ENCODE peak calls at places on chromosomes 6 and 20, in nine cellular contexts. M is progenitor cell of endocrine pancreas, R is glutamatergic neuron, U is GM06990, J is astrocyte of the spinal cord, G is tibial artery, V is GM13977, H is mammary epithelial cell, B is H1. I is an unnamed sample.

GRCh38 chr6:118813795-118814194 is 80.2 kb upstream of the ASF1A start:
- DNase-seq in M (no peak), R (no peak), U (no peak), J (peak), G (no peak), V (no peak), H (peak), B (no peak), I (no peak)

GRCh38 chr6:26131618-26132017 is 44.4 kb downstream of the HFE start:
- DNase-seq in M (no peak), R (no peak), U (no peak), J (no peak), G (no peak), V (no peak), H (no peak), B (no peak), I (no peak)

GRCh38 chr20:63163596-63164560 is 52.1 kb downstream of the YTHDF1 start:
- DNase-seq in M (no peak), R (peak), U (no peak), J (no peak), G (no peak), V (no peak), H (no peak), B (no peak), I (no peak)

GRCh38 chr6:16326971-16327776 is 88.8 kb downstream of the GMPR start:
- DNase-seq in M (no peak), R (no peak), U (no peak), J (no peak), G (no peak), V (no peak), H (no peak), B (no peak), I (no peak)

GRCh38 chr6:158211273-158212055 is 43.3 kb downstream of the GTF2H5 start:
- DNase-seq in M (no peak), R (no peak), U (no peak), J (peak), G (no peak), V (no peak), H (peak), B (no peak), I (no peak)

GRCh38 chr6:46410330-46410953 is 80.8 kb downstream of the RCAN2 start:
- DNase-seq in M (no peak), R (no peak), U (peak), J (peak), G (no peak), V (peak), H (peak), B (no peak), I (no peak)

GRCh38 chr20:44089987-44090674 is 96.9 kb downstream of the JPH2 start:
- DNase-seq in M (no peak), R (no peak), U (no peak), J (peak), G (no peak), V (peak), H (peak), B (no peak), I (no peak)

GRCh38 chr6:44076366-44077200 is 50.7 kb downstream of the MRPL14 start:
- DNase-seq in M (no peak), R (peak), U (no peak), J (no peak), G (peak), V (peak), H (no peak), B (no peak), I (no peak)

GRCh38 chr6:44304282-44305199 is 8.6 kb downstream of the AARS2 start:
- DNase-seq in M (no peak), R (peak), U (no peak), J (peak), G (peak), V (peak), H (peak), B (no peak), I (no peak)

GRCh38 chr20:49395659-49396058 is 86.8 kb downstream of the KCNB1 start:
- DNase-seq in M (no peak), R (no peak), U (no peak), J (no peak), G (no peak), V (no peak), H (no peak), B (no peak), I (no peak)

GRCh38 chr20:49395183-49395582 is 87.3 kb downstream of the KCNB1 start:
- DNase-seq in M (no peak), R (no peak), U (no peak), J (no peak), G (peak), V (no peak), H (no peak), B (no peak), I (no peak)

GRCh38 chr20:49394757-49395156 is 87.7 kb downstream of the KCNB1 start:
- DNase-seq in M (no peak), R (no peak), U (no peak), J (no peak), G (no peak), V (no peak), H (no peak), B (no peak), I (no peak)

GRCh38 chr20:49397525-49397924 is 84.9 kb downstream of the KCNB1 start:
- DNase-seq in M (no peak), R (no peak), U (no peak), J (peak), G (no peak), V (no peak), H (peak), B (no peak), I (no peak)

GRCh38 chr20:49396230-49396629 is 86.2 kb downstream of the KCNB1 start:
- DNase-seq in M (no peak), R (no peak), U (no peak), J (no peak), G (no peak), V (no peak), H (no peak), B (no peak), I (no peak)
- TF ChIP-seq CTCF in M (peak), R (peak), U (no peak), J (peak), G (no peak), V (no peak), H (no peak), B (no peak), I (no peak)

DNA sequence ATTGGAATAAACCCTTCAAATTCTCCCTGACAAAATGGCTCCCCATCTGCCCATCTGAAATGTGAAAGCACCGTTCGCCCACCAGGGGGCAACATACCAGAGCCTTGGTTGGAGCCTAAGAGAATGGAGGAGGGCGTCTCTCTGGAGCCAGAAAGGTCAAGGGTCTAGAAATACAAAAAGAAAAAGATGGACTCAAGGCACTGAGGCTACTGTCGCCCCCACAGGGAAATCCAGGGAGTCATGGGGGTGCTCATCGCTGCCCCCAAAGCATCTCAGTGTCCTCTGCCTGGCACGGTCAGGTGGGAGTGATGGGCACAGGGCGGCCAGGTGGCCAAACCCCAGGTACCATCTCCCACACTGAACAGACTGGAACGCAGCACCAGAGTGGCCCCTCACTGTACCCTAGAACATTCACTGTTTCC is 136.3 kb downstream of the ZMYND8 start:
- DNase-seq in M (no peak), R (peak), U (no peak), J (no peak), G (no peak), V (peak), H (no peak), B (no peak), I (no peak)
- TF ChIP-seq CTCF in M (peak), R (peak), U (peak), J (peak), G (no peak), V (peak), H (peak), B (peak), I (no peak)

GRCh38 chr6:2503816-2504494 is 246.8 kb downstream of the MYLK4 start:
- DNase-seq in M (no peak), R (no peak), U (no peak), J (peak), G (no peak), V (no peak), H (peak), B (no peak), I (no peak)

GRCh38 chr6:2507016-2507415 is 243.7 kb downstream of the MYLK4 start:
- DNase-seq in M (no peak), R (no peak), U (no peak), J (no peak), G (no peak), V (no peak), H (peak), B (no peak), I (no peak)

GRCh38 chr6:2507638-2508037 is 243.1 kb downstream of the MYLK4 start:
- DNase-seq in M (no peak), R (no peak), U (no peak), J (no peak), G (no peak), V (no peak), H (no peak), B (no peak), I (no peak)

GRCh38 chr6:2504495-2505064 is 246.1 kb downstream of the MYLK4 start:
- DNase-seq in M (no peak), R (no peak), U (no peak), J (no peak), G (no peak), V (no peak), H (no peak), B (no peak), I (no peak)

DNA sequence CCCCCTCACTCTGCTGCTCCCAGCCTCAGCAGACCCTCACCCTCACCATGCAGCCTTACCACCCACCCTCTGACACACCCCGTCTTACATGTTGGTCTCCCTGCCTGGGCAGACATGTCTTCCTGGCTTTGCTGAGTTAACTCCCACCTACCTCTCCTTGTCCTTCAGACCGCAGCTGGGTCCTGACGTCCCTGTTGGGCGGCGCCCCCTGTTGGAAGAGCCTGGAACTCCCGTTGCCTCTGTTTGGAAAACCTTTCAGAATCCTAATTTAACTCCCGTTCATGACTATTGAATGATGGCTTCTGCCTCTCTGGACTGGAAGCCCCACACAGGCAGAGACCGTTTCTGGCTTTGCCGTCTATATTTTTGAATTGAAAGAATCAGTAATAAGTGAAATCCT is 245.1 kb downstream of the MYLK4 start:
- DNase-seq in M (no peak), R (peak), U (peak), J (no peak), G (no peak), V (no peak), H (no peak), B (no peak), I (no peak)
- TF ChIP-seq CTCF in M (peak), R (peak), U (peak), J (peak), G (no peak), V (peak), H (peak), B (peak), I (no peak)

DNA sequence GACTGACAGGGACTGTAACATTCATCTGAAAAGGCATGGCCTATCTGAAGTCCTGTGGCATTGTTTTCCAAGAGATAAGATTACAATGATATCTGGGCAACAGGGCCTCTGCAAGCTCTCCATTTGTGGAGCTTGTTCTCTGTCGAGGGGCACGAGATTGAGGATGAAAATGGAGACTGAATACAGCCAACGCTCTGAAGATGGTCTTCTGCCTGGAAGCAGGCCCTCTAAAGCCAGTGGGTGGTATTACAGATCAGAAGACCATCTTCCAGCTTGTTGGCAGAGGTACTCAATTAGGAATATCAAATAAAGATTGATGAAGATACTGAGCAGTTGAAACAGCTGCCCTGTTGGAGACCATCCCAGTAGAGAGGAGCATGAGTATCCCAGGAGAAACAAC is 288.2 kb downstream of the CENPW start:
- DNase-seq in M (no peak), R (no peak), U (no peak), J (no peak), G (no peak), V (no peak), H (no peak), B (no peak), I (no peak)
- TF ChIP-seq CTCF in M (no peak), R (no peak), U (peak), J (no peak), G (no peak), V (no peak), H (peak), B (peak), I (no peak)

GRCh38 chr6:32627831-32628230 is 9.4 kb upstream of the HLA-DQA1 start:
- DNase-seq in M (no peak), R (no peak), U (peak), J (peak), G (no peak), V (no peak), H (peak), B (no peak), I (peak)
- TF ChIP-seq CTCF in M (no peak), R (no peak), U (no peak), J (no peak), G (no peak), V (no peak), H (no peak), B (no peak), I (no peak)

GRCh38 chr20:33105336-33105924 is 26.0 kb downstream of the BPIFB4 start:
- DNase-seq in M (no peak), R (no peak), U (no peak), J (no peak), G (no peak), V (no peak), H (no peak), B (no peak), I (no peak)

GRCh38 chr20:33108641-33109040 is 29.2 kb downstream of the BPIFB4 start:
- DNase-seq in M (no peak), R (no peak), U (no peak), J (no peak), G (no peak), V (no peak), H (no peak), B (no peak), I (no peak)

GRCh38 chr20:33099842-33100538 is 20.5 kb downstream of the BPIFB4 start:
- DNase-seq in M (no peak), R (no peak), U (no peak), J (no peak), G (no peak), V (no peak), H (peak), B (no peak), I (no peak)

GRCh38 chr20:33104336-33104735 is 24.9 kb downstream of the BPIFB4 start:
- DNase-seq in M (no peak), R (no peak), U (no peak), J (no peak), G (no peak), V (no peak), H (no peak), B (no peak), I (no peak)

DNA sequence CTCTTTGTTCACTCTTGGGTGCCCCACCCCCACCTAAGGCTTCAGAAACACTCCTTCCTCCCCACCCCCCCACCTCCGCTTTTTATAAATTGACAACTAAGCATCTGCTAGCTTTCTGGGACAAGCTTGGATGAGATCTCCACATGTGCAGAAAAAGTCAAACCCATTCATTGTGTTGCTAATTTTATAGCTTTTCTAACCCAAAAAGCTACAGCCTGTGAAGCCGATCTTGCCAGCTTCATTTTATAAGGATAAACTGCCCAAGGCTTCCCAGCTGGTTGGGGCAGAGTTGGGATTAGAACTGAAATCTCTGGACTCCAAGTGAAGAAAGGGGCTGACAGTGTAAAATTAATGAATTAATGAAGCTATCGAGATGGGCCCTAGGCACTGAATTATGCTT is 24.1 kb downstream of the BPIFB4 start:
- DNase-seq in M (no peak), R (no peak), U (no peak), J (no peak), G (no peak), V (no peak), H (no peak), B (no peak), I (no peak)
- TF ChIP-seq CTCF in M (no peak), R (no peak), U (no peak), J (no peak), G (no peak), V (no peak), H (no peak), B (no peak), I (no peak)

DNA sequence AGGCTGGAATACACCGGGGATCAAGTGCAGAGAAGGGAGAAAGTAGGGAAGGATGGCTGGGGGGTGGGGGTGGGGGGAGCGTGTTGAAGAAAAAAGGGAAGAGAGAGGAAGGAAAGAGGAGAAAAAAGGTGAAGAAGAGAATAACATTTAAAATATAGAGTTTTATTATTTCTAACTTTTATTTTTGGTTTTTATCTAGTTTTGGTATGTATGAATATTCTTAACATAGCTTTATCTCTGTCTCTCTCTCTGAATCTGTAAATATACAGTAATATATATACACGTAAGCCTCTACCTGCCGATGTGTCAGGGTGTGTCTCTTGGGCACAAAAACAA is 30.0 kb downstream of the HLA-F start:
- DNase-seq in M (no peak), R (no peak), U (no peak), J (no peak), G (no peak), V (no peak), H (no peak), B (no peak), I (no peak)
- TF ChIP-seq CTCF in M (no peak), R (peak), U (no peak), J (no peak), G (no peak), V (no peak), H (no peak), B (no peak), I (no peak)

GRCh38 chr6:165676435-165677068 is 13.5 kb upstream of the PDE10A start:
- DNase-seq in M (no peak), R (no peak), U (no peak), J (peak), G (no peak), V (no peak), H (no peak), B (no peak), I (no peak)
- TF ChIP-seq CTCF in M (no peak), R (no peak), U (no peak), J (peak), G (peak), V (no peak), H (no peak), B (peak), I (no peak)

GRCh38 chr20:23419995-23420901 is 1.0 kb downstream of the NAPB start:
- DNase-seq in M (peak), R (peak), U (peak), J (peak), G (peak), V (peak), H (peak), B (no peak), I (no peak)
- TF ChIP-seq CTCF in M (no peak), R (no peak), U (no peak), J (no peak), G (no peak), V (no peak), H (no peak), B (no peak), I (no peak)

GRCh38 chr6:6319947-6320811 is at the start of gene F13A1:
- DNase-seq in M (no peak), R (no peak), U (peak), J (no peak), G (no peak), V (no peak), H (no peak), B (no peak), I (no peak)
- TF ChIP-seq CTCF in M (peak), R (no peak), U (no peak), J (no peak), G (no peak), V (no peak), H (no peak), B (no peak), I (no peak)